ENCODE peak calls at places on chromosomes 5 and 9, in six cellular contexts. M is kidney epithelial cell, H is ascending aorta, S is GM13976, Q is GM20000, N is breast epithelium. E is an unnamed sample.

GRCh38 chr9:124045076-124045829 is 33.7 kb downstream of the LHX2 start:
- DNase-seq in H (no peak), Q (no peak), N (peak; percentile 20), S (no peak), M (no peak), E (no peak)

GRCh38 chr5:91225848-91226686 is 157.1 kb downstream of the ARRDC3 start:
- DNase-seq in H (no peak), S (peak; percentile 42), Q (peak; percentile 36), M (no peak), N (no peak), E (peak; percentile 37)

GRCh38 chr5:92695123-92696084 is 885.6 kb downstream of the NR2F1-AS1 start:
- DNase-seq in M (no peak), Q (no peak), S (no peak), H (no peak), N (no peak), E (no peak)

GRCh38 chr9:109989296-109989695 is 209.3 kb downstream of the PALM2AKAP2 start:
- DNase-seq in Q (no peak), M (no peak), N (no peak), S (no peak), H (no peak), E (no peak)

GRCh38 chr9:114047717-114048116 is 30.4 kb downstream of the AMBP start:
- DNase-seq in Q (no peak), H (no peak), M (no peak), S (no peak), N (peak; percentile 16), E (no peak)

GRCh38 chr5:77486344-77486962 is 5.7 kb downstream of the WDR41 start:
- DNase-seq in N (no peak), H (no peak), Q (no peak), S (no peak), M (no peak), E (no peak)

GRCh38 chr9:134824583-134824982 is 56.0 kb upstream of the FCN2 start:
- DNase-seq in Q (no peak), H (no peak), S (no peak), N (no peak), M (no peak), E (no peak)

GRCh38 chr5:425714-426113 is 17.3 kb upstream of the EXOC3 start:
- DNase-seq in M (no peak), H (no peak), Q (no peak), S (no peak), N (no peak), E (no peak)

GRCh38 chr9:129875181-129875611 is 39.9 kb downstream of the USP20 start:
- DNase-seq in Q (no peak), H (no peak), S (no peak), M (no peak), N (no peak), E (no peak)

GRCh38 chr5:40033411-40033810 is 608.6 kb upstream of the DAB2 start:
- DNase-seq in Q (no peak), M (no peak), N (no peak), H (no peak), S (peak; percentile 13), E (peak; percentile 13)

GRCh38 chr5:54217826-54218503 is 92.4 kb downstream of the ARL15 start:
- DNase-seq in Q (peak; percentile 16), M (peak; percentile 12), N (no peak), H (no peak), S (peak; percentile 13), E (peak; percentile 22)

GRCh38 chr5:138664276-138664943 is 88.8 kb upstream of the CTNNA1 start:
- DNase-seq in Q (no peak), N (no peak), S (no peak), H (no peak), M (no peak), E (no peak)

GRCh38 chr5:28408186-28408585 is 1369.8 kb upstream of the CDH9 start:
- DNase-seq in M (peak; percentile 83), S (no peak), N (no peak), H (no peak), Q (no peak), E (no peak)

GRCh38 chr9:18314321-18314720 is 159.6 kb upstream of the ADAMTSL1 start:
- DNase-seq in N (no peak), M (no peak), S (no peak), H (no peak), Q (no peak), E (no peak)

GRCh38 chr5:10736808-10737207 is 24.2 kb downstream of the DAP start:
- DNase-seq in N (no peak), Q (no peak), H (no peak), S (no peak), M (no peak), E (no peak)

GRCh38 chr5:139116256-139116655 is 81.9 kb downstream of the SIL1 start:
- DNase-seq in S (no peak), N (no peak), H (no peak), Q (no peak), M (no peak), E (no peak)

GRCh38 chr9:35996358-35996970 is 38.5 kb upstream of the OR2S2 start:
- DNase-seq in Q (no peak), S (no peak), N (no peak), H (no peak), M (no peak), E (no peak)

GRCh38 chr5:50889790-50890189 is 223.4 kb downstream of the PARP8 start:
- DNase-seq in N (no peak), H (no peak), Q (no peak), S (no peak), M (no peak), E (no peak)
- TF ChIP-seq CTCF in N (no peak), H (no peak), Q (no peak), S (no peak), M (no peak), E (no peak)

DNA sequence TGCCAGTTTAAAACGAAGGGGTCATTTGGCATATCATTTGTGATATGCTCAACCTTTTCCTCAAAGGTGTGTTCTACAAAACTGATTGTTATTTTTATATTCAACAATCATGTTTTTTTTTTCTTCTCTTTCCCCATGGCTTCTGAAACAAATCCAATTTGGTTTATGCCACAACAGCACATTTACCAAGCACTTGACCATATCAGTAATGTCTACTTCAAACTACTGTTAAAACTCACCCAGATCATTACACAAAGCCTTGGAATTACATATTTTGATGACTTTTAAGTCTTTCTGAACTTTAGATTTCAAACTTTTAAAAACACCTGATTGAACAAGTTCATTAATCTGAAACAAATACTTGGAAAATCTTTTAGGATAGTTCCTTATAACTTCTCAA is 29.2 kb downstream of the PWWP2A start:
- DNase-seq in M (no peak), N (no peak), Q (no peak), H (no peak), S (no peak), E (no peak)
- TF ChIP-seq CTCF in M (no peak), N (no peak), Q (no peak), H (no peak), S (no peak), E (no peak)

GRCh38 chr5:144207875-144208444 is 37.3 kb downstream of the KCTD16 start:
- DNase-seq in H (no peak), M (no peak), Q (no peak), N (no peak), S (no peak), E (no peak)
- TF ChIP-seq CTCF in H (no peak), M (no peak), Q (no peak), N (no peak), S (no peak), E (no peak)

DNA sequence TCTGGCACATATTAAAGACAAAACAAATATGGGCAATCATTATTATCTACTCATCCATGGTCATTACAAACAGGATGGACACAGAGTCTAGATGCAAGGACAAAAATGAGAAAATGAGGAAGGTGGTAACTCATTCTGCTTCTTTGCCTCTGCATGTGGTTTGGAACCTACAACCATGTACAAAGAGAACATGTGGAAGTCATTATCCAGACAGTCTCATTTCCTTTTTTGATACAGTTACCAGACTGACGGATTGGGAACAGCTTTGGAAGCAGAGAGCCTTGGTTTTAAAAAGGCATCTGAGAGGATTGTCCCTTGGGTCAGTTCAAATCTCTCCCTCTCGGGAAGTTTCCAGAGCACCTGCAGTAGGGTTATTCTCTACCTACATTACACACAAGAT is 433.4 kb upstream of the TNC start:
- DNase-seq in H (no peak), Q (no peak), M (no peak), N (no peak), S (no peak), E (no peak)
- TF ChIP-seq CTCF in H (no peak), Q (no peak), M (no peak), N (no peak), S (no peak), E (no peak)

GRCh38 chr5:142652563-142652962 is 33.3 kb downstream of the FGF1 start:
- DNase-seq in N (no peak), M (no peak), H (no peak), S (no peak), Q (no peak), E (no peak)

GRCh38 chr5:142653321-142653720 is 32.6 kb downstream of the FGF1 start:
- DNase-seq in Q (no peak), S (no peak), M (no peak), N (no peak), H (no peak), E (no peak)

GRCh38 chr5:142655339-142656267 is 30.3 kb downstream of the FGF1 start:
- DNase-seq in Q (peak; percentile 79), N (peak; percentile 83), M (no peak), H (peak; percentile 33), S (peak; percentile 89), E (peak; percentile 86)

GRCh38 chr5:142657446-142657845 is 28.4 kb downstream of the FGF1 start:
- DNase-seq in Q (no peak), H (no peak), M (no peak), S (no peak), N (no peak), E (no peak)

DNA sequence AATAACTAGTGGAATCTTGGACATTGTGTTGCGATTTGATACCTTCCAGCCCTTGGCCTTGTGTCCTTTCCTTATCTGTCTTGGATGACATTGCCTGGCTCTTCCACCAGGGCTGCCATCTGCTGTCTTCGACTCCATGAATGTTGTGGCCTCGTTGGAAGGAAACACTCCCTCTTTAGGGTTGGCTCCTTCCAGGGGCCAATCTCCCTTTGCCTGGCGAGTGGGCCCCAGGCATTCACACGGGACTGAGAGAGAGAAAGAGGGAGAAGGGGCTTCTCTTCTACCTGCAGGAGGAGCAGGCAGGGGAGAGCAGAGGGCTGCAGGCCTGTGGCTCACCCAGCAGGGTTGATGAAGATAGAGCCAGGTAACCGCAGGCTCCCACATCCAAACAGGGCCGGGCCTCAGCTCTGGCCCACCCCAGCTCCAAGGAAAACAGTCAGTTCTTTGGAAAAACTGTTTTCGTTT is 31.3 kb downstream of the FGF1 start:
- DNase-seq in H (no peak), M (no peak), Q (no peak), N (no peak), S (no peak), E (no peak)
- TF ChIP-seq CTCF in H (no peak), M (no peak), Q (no peak), N (no peak), S (no peak), E (no peak)

GRCh38 chr5:1884638-1885475 is 2.1 kb upstream of the IRX4 start:
- DNase-seq in N (no peak), Q (no peak), H (no peak), S (no peak), M (no peak), E (no peak)

GRCh38 chr5:1881731-1882336 is 891 bp downstream of the IRX4 start:
- DNase-seq in S (no peak), H (no peak), Q (no peak), M (no peak), N (no peak), E (no peak)

GRCh38 chr5:1883925-1884637 is 1.4 kb upstream of the IRX4 start:
- DNase-seq in S (no peak), Q (no peak), H (no peak), N (no peak), M (no peak), E (no peak)

GRCh38 chr5:1882337-1883119 is at the start of gene IRX4:
- DNase-seq in N (no peak), H (no peak), Q (no peak), S (no peak), M (no peak), E (no peak)

GRCh38 chr5:1883120-1883924 is 597 bp upstream of the IRX4 start:
- DNase-seq in Q (no peak), M (no peak), S (no peak), N (no peak), H (no peak), E (no peak)
- TF ChIP-seq CTCF in Q (no peak), M (peak; percentile 17), S (no peak), N (no peak), H (no peak), E (no peak)